ENCODE peak calls at places on chromosomes 1 and 21, in nine cellular contexts. One of them, this sample, is unnamed.

GRCh38 chr1:219812491-219813221 is 115.7 kb downstream of the SLC30A10 start:
- DNase-seq in CD8-positive, alpha-beta T cell: no peak
- DNase-seq in suprapubic skin: no peak
- DNase-seq in colonic mucosa: no peak
- DNase-seq in tibial nerve: peak; percentile 43
- DNase-seq in spleen: no peak
- DNase-seq in left ventricle myocardium inferior: no peak
- DNase-seq in A549: peak; percentile 81
- DNase-seq in GM12878: no peak
- DNase-seq in this sample: no peak

GRCh38 chr1:203178821-203179220 is 3.2 kb upstream of the MYBPH start:
- DNase-seq in CD8-positive, alpha-beta T cell: no peak
- DNase-seq in suprapubic skin: peak; percentile 34
- DNase-seq in colonic mucosa: no peak
- DNase-seq in tibial nerve: no peak
- DNase-seq in spleen: peak; percentile 6
- DNase-seq in left ventricle myocardium inferior: no peak
- DNase-seq in A549: no peak
- DNase-seq in GM12878: no peak
- DNase-seq in this sample: no peak

GRCh38 chr1:236009857-236010256 is 55.0 kb downstream of the NID1 start:
- DNase-seq in CD8-positive, alpha-beta T cell: no peak
- DNase-seq in suprapubic skin: no peak
- DNase-seq in colonic mucosa: no peak
- DNase-seq in tibial nerve: no peak
- DNase-seq in spleen: no peak
- DNase-seq in left ventricle myocardium inferior: no peak
- DNase-seq in A549: no peak
- DNase-seq in GM12878: no peak
- DNase-seq in this sample: no peak

GRCh38 chr1:155392898-155393411 is 72.3 kb downstream of the RUSC1 start:
- DNase-seq in CD8-positive, alpha-beta T cell: no peak
- DNase-seq in suprapubic skin: no peak
- DNase-seq in colonic mucosa: no peak
- DNase-seq in tibial nerve: no peak
- DNase-seq in spleen: no peak
- DNase-seq in left ventricle myocardium inferior: no peak
- DNase-seq in A549: no peak
- DNase-seq in GM12878: no peak
- DNase-seq in this sample: no peak

GRCh38 chr1:155080250-155081228 is 1.9 kb downstream of the EFNA3 start:
- DNase-seq in CD8-positive, alpha-beta T cell: no peak
- DNase-seq in suprapubic skin: peak; percentile 71
- DNase-seq in colonic mucosa: peak; percentile 62
- DNase-seq in tibial nerve: no peak
- DNase-seq in spleen: peak; percentile 78
- DNase-seq in left ventricle myocardium inferior: no peak
- DNase-seq in A549: no peak
- DNase-seq in GM12878: no peak
- DNase-seq in this sample: no peak

GRCh38 chr1:71296551-71296950 is 215.7 kb upstream of the ZRANB2 start:
- DNase-seq in CD8-positive, alpha-beta T cell: no peak
- DNase-seq in suprapubic skin: no peak
- DNase-seq in colonic mucosa: no peak
- DNase-seq in tibial nerve: no peak
- DNase-seq in spleen: no peak
- DNase-seq in left ventricle myocardium inferior: no peak
- DNase-seq in A549: no peak
- DNase-seq in GM12878: no peak
- DNase-seq in this sample: no peak

GRCh38 chr1:67339623-67340343 is 32.1 kb downstream of the IL12RB2 start:
- DNase-seq in CD8-positive, alpha-beta T cell: no peak
- DNase-seq in suprapubic skin: no peak
- DNase-seq in colonic mucosa: no peak
- DNase-seq in tibial nerve: no peak
- DNase-seq in spleen: no peak
- DNase-seq in left ventricle myocardium inferior: no peak
- DNase-seq in A549: no peak
- DNase-seq in GM12878: peak; percentile 84
- DNase-seq in this sample: no peak

GRCh38 chr1:169795687-169796086 is 980 bp upstream of the METTL18 start:
- DNase-seq in CD8-positive, alpha-beta T cell: no peak
- DNase-seq in suprapubic skin: no peak
- DNase-seq in colonic mucosa: no peak
- DNase-seq in tibial nerve: no peak
- DNase-seq in spleen: no peak
- DNase-seq in left ventricle myocardium inferior: no peak
- DNase-seq in A549: no peak
- DNase-seq in GM12878: no peak
- DNase-seq in this sample: no peak

DNA sequence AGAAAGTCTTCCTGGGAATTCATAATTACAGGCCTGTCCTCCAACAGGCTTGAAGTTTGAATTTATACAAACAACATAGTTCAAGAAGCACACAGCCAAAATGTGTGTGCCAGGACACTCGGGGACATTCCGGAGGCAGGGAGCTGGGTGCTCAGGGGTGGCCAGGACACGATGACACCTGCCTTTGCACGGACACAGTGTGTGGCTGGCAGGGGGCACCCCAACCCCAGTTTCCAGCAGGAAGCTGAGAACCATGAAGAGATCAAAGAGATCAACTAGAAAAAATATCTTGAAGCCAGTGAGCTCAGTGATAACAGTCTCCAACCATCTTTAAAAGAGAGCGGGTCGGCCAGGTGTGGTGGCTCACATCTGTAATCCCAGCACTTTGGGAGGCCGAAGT is 32.5 kb upstream of the TRAPPC10 start:
- DNase-seq in CD8-positive, alpha-beta T cell: no peak
- DNase-seq in suprapubic skin: no peak
- DNase-seq in colonic mucosa: no peak
- DNase-seq in tibial nerve: no peak
- DNase-seq in spleen: no peak
- DNase-seq in left ventricle myocardium inferior: no peak
- DNase-seq in A549: no peak
- DNase-seq in GM12878: no peak
- DNase-seq in this sample: no peak
- TF ChIP-seq CTCF in CD8-positive, alpha-beta T cell: no peak
- TF ChIP-seq CTCF in suprapubic skin: no peak
- TF ChIP-seq CTCF in colonic mucosa: no peak
- TF ChIP-seq CTCF in tibial nerve: no peak
- TF ChIP-seq CTCF in spleen: no peak
- TF ChIP-seq CTCF in left ventricle myocardium inferior: no peak
- TF ChIP-seq CTCF in A549: no peak
- TF ChIP-seq CTCF in GM12878: no peak
- TF ChIP-seq CTCF in this sample: no peak

GRCh38 chr1:58986996-58987767 is 203.3 kb upstream of the JUN start:
- DNase-seq in CD8-positive, alpha-beta T cell: peak; percentile 25
- DNase-seq in suprapubic skin: no peak
- DNase-seq in colonic mucosa: no peak
- DNase-seq in tibial nerve: no peak
- DNase-seq in spleen: no peak
- DNase-seq in left ventricle myocardium inferior: no peak
- DNase-seq in A549: no peak
- DNase-seq in GM12878: no peak
- DNase-seq in this sample: no peak

GRCh38 chr1:58981392-58981791 is 197.5 kb upstream of the JUN start:
- DNase-seq in CD8-positive, alpha-beta T cell: no peak
- DNase-seq in suprapubic skin: no peak
- DNase-seq in colonic mucosa: no peak
- DNase-seq in tibial nerve: no peak
- DNase-seq in spleen: no peak
- DNase-seq in left ventricle myocardium inferior: no peak
- DNase-seq in A549: no peak
- DNase-seq in GM12878: no peak
- DNase-seq in this sample: no peak

GRCh38 chr1:58983159-58983558 is 199.3 kb upstream of the JUN start:
- DNase-seq in CD8-positive, alpha-beta T cell: no peak
- DNase-seq in suprapubic skin: no peak
- DNase-seq in colonic mucosa: no peak
- DNase-seq in tibial nerve: no peak
- DNase-seq in spleen: no peak
- DNase-seq in left ventricle myocardium inferior: no peak
- DNase-seq in A549: no peak
- DNase-seq in GM12878: no peak
- DNase-seq in this sample: no peak

GRCh38 chr1:58982259-58982998 is 198.6 kb upstream of the JUN start:
- DNase-seq in CD8-positive, alpha-beta T cell: no peak
- DNase-seq in suprapubic skin: peak; percentile 71
- DNase-seq in colonic mucosa: no peak
- DNase-seq in tibial nerve: no peak
- DNase-seq in spleen: no peak
- DNase-seq in left ventricle myocardium inferior: peak; percentile 48
- DNase-seq in A549: no peak
- DNase-seq in GM12878: no peak
- DNase-seq in this sample: no peak

GRCh38 chr1:58983633-58984301 is 199.9 kb upstream of the JUN start:
- DNase-seq in CD8-positive, alpha-beta T cell: no peak
- DNase-seq in suprapubic skin: no peak
- DNase-seq in colonic mucosa: no peak
- DNase-seq in tibial nerve: no peak
- DNase-seq in spleen: no peak
- DNase-seq in left ventricle myocardium inferior: no peak
- DNase-seq in A549: no peak
- DNase-seq in GM12878: no peak
- DNase-seq in this sample: no peak
- H3K27ac ChIP-seq in CD8-positive, alpha-beta T cell: no peak overlapping the region
- H3K27ac ChIP-seq in suprapubic skin: no peak overlapping the region
- H3K27ac ChIP-seq in colonic mucosa: no peak overlapping the region
- H3K27ac ChIP-seq in tibial nerve: no peak overlapping the region
- H3K27ac ChIP-seq in spleen: no peak overlapping the region
- H3K27ac ChIP-seq in left ventricle myocardium inferior: peak overlapping the region; percentile 72
- H3K27ac ChIP-seq in A549: no peak overlapping the region
- H3K27ac ChIP-seq in GM12878: no peak overlapping the region
- H3K27ac ChIP-seq in this sample: no peak overlapping the region

GRCh38 chr1:153384996-153385580 is 5.8 kb downstream of the S100A8 start:
- DNase-seq in CD8-positive, alpha-beta T cell: no peak
- DNase-seq in suprapubic skin: no peak
- DNase-seq in colonic mucosa: peak; percentile 15
- DNase-seq in tibial nerve: no peak
- DNase-seq in spleen: peak; percentile 29
- DNase-seq in left ventricle myocardium inferior: no peak
- DNase-seq in A549: no peak
- DNase-seq in GM12878: no peak
- DNase-seq in this sample: no peak

GRCh38 chr1:153375511-153375910 is at the start of gene S100A12:
- DNase-seq in CD8-positive, alpha-beta T cell: no peak
- DNase-seq in suprapubic skin: peak; percentile 46
- DNase-seq in colonic mucosa: no peak
- DNase-seq in tibial nerve: no peak
- DNase-seq in spleen: peak; percentile 69
- DNase-seq in left ventricle myocardium inferior: no peak
- DNase-seq in A549: no peak
- DNase-seq in GM12878: no peak
- DNase-seq in this sample: no peak

GRCh38 chr1:153380711-153381110 is 5.3 kb upstream of the S100A12 start:
- DNase-seq in CD8-positive, alpha-beta T cell: no peak
- DNase-seq in suprapubic skin: no peak
- DNase-seq in colonic mucosa: no peak
- DNase-seq in tibial nerve: no peak
- DNase-seq in spleen: peak; percentile 34
- DNase-seq in left ventricle myocardium inferior: no peak
- DNase-seq in A549: no peak
- DNase-seq in GM12878: no peak
- DNase-seq in this sample: no peak

GRCh38 chr1:153374077-153374476 is 1.3 kb downstream of the S100A12 start:
- DNase-seq in CD8-positive, alpha-beta T cell: no peak
- DNase-seq in suprapubic skin: peak; percentile 28
- DNase-seq in colonic mucosa: no peak
- DNase-seq in tibial nerve: no peak
- DNase-seq in spleen: peak; percentile 70
- DNase-seq in left ventricle myocardium inferior: no peak
- DNase-seq in A549: no peak
- DNase-seq in GM12878: no peak
- DNase-seq in this sample: no peak

DNA sequence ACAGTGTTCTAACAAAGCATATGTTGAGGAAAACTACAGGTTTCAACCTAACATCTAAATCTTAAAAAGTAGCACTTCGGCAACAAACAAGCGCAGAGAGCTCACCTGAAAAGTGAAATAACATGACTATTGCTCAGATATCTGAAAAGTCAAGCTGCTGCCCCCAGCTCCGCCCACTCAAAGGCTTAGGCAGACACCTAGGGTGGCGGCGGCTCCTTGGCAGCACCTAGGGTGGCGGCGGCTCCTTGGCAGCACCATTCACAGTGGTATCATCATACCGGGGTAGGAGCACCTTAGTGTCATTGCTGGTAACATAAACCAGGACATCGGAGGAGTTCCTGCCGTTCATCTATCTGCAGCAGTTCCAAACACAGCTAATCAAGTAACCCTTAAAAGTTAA is 4.2 kb upstream of the S100A12 start:
- DNase-seq in CD8-positive, alpha-beta T cell: no peak
- DNase-seq in suprapubic skin: peak; percentile 39
- DNase-seq in colonic mucosa: no peak
- DNase-seq in tibial nerve: no peak
- DNase-seq in spleen: peak; percentile 33
- DNase-seq in left ventricle myocardium inferior: no peak
- DNase-seq in A549: no peak
- DNase-seq in GM12878: no peak
- DNase-seq in this sample: no peak
- H3K9me3 ChIP-seq in CD8-positive, alpha-beta T cell: no peaks in the 10 kb centered on the region
- H3K9me3 ChIP-seq in suprapubic skin: no peaks in the 10 kb centered on the region
- H3K9me3 ChIP-seq in colonic mucosa: no peaks in the 10 kb centered on the region
- H3K9me3 ChIP-seq in tibial nerve: no peaks in the 10 kb centered on the region
- H3K9me3 ChIP-seq in spleen: peaks cover 8% of the 10 kb centered on the region
- H3K9me3 ChIP-seq in left ventricle myocardium inferior: peaks cover 34% of the 10 kb centered on the region
- H3K9me3 ChIP-seq in A549: peaks cover 17% of the 10 kb centered on the region
- H3K9me3 ChIP-seq in GM12878: no peaks in the 10 kb centered on the region
- H3K9me3 ChIP-seq in this sample: no peaks in the 10 kb centered on the region

GRCh38 chr1:54498383-54499096 is 49.5 kb upstream of the ACOT11 start:
- DNase-seq in CD8-positive, alpha-beta T cell: no peak
- DNase-seq in suprapubic skin: no peak
- DNase-seq in colonic mucosa: no peak
- DNase-seq in tibial nerve: no peak
- DNase-seq in spleen: no peak
- DNase-seq in left ventricle myocardium inferior: no peak
- DNase-seq in A549: no peak
- DNase-seq in GM12878: no peak
- DNase-seq in this sample: no peak

GRCh38 chr1:54501849-54502248 is 46.2 kb upstream of the ACOT11 start:
- DNase-seq in CD8-positive, alpha-beta T cell: no peak
- DNase-seq in suprapubic skin: no peak
- DNase-seq in colonic mucosa: no peak
- DNase-seq in tibial nerve: no peak
- DNase-seq in spleen: no peak
- DNase-seq in left ventricle myocardium inferior: no peak
- DNase-seq in A549: no peak
- DNase-seq in GM12878: no peak
- DNase-seq in this sample: no peak

GRCh38 chr1:54497338-54497737 is 50.7 kb upstream of the ACOT11 start:
- DNase-seq in CD8-positive, alpha-beta T cell: no peak
- DNase-seq in suprapubic skin: no peak
- DNase-seq in colonic mucosa: no peak
- DNase-seq in tibial nerve: no peak
- DNase-seq in spleen: no peak
- DNase-seq in left ventricle myocardium inferior: no peak
- DNase-seq in A549: no peak
- DNase-seq in GM12878: no peak
- DNase-seq in this sample: no peak

GRCh38 chr1:54500030-54500389 is 48.0 kb upstream of the ACOT11 start:
- DNase-seq in CD8-positive, alpha-beta T cell: no peak
- DNase-seq in suprapubic skin: no peak
- DNase-seq in colonic mucosa: no peak
- DNase-seq in tibial nerve: no peak
- DNase-seq in spleen: no peak
- DNase-seq in left ventricle myocardium inferior: no peak
- DNase-seq in A549: no peak
- DNase-seq in GM12878: no peak
- DNase-seq in this sample: no peak

DNA sequence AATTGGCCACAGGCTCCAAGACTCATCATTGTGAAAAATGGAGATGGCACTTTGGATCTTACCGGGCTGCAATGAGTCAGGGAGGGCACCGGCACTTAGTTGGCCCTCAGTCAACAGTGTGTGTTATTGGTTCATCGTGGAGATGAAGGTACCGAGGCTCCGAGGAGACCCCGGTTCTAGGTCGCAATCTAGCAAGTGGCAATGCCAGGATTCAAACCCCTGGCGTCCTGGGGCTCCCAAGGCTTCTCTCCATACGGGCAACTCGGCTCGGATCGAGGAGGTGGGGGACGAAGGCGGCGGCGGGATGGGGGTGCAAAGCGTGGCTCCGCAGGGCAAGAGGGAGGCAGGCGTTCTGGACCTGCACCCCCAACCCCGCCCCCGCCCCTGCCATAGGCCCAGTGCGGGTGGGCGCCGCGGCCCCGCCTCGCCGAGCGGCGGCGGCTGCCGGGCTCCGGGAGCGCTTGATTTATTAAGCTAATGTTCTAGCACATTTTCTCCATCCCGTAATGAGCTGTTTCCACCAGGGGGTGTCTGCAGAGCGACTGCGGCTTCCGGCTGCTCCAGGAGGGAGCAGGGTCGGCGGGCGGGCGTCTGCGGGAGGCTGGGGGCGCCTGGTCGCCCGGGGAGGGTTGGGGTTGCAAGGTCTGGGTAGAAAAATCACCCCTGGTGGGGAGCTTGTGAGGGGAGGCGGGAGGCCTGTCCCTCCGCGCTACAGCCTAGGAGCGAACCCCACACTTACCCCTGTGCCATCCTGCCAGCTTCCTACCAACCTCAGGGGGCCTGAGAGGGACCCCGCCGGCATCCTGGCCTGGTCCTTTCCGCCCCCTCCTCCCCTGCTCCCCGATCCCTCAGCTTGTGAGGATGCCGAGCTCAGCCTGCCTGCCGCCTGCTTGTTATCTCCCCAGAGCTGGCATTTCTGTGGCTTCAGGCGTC is 48.7 kb upstream of the ACOT11 start:
- DNase-seq in CD8-positive, alpha-beta T cell: peak; percentile 49
- DNase-seq in suprapubic skin: no peak
- DNase-seq in colonic mucosa: no peak
- DNase-seq in tibial nerve: no peak
- DNase-seq in spleen: no peak
- DNase-seq in left ventricle myocardium inferior: no peak
- DNase-seq in A549: peak; percentile 37
- DNase-seq in GM12878: no peak
- DNase-seq in this sample: peak; percentile 30
- TF ChIP-seq CTCF in CD8-positive, alpha-beta T cell: peak; percentile 34
- TF ChIP-seq CTCF in suprapubic skin: peak; percentile 47
- TF ChIP-seq CTCF in colonic mucosa: peak; percentile 30
- TF ChIP-seq CTCF in tibial nerve: peak; percentile 25
- TF ChIP-seq CTCF in spleen: peak; percentile 24
- TF ChIP-seq CTCF in left ventricle myocardium inferior: peak; percentile 48
- TF ChIP-seq CTCF in A549: peak; percentile 30
- TF ChIP-seq CTCF in GM12878: no peak
- TF ChIP-seq CTCF in this sample: peak; percentile 49